ENCODE peak calls at places on chromosome 6, in five cellular contexts. U is HL-60, X is uterus, V is small intestine, M is mammary epithelial cell. K is an unnamed sample.

GRCh38 chr6:158311193-158311592 is 1.1 kb upstream of the TULP4 start:
- DNase-seq in U (no peak), X (no peak), V (no peak), M (no peak), K (no peak)

GRCh38 chr6:75612921-75613534 is 11.3 kb downstream of the SENP6 start:
- DNase-seq in U (no peak), X (no peak), V (peak), M (no peak), K (no peak)

GRCh38 chr6:157550114-157550989 is 169.4 kb downstream of the ZDHHC14 start:
- DNase-seq in U (no peak), X (no peak), V (peak), M (no peak), K (no peak)

GRCh38 chr6:53492860-53493634 is 51.9 kb downstream of the GCLC start:
- DNase-seq in U (peak), X (no peak), V (peak), M (peak), K (peak)

GRCh38 chr6:20279051-20279450 is 66.8 kb upstream of the MBOAT1 start:
- DNase-seq in U (no peak), X (no peak), V (no peak), M (no peak), K (no peak)

GRCh38 chr6:149012040-149012545 is 265.3 kb downstream of the UST start:
- DNase-seq in U (no peak), X (no peak), V (no peak), M (peak), K (no peak)

GRCh38 chr6:74603676-74604075 is 602.2 kb downstream of the COL12A1 start:
- DNase-seq in U (no peak), X (no peak), V (no peak), M (no peak), K (no peak)

GRCh38 chr6:26026833-26027490 is 60.3 kb upstream of the HFE start:
- DNase-seq in U (peak), X (peak), V (peak), M (peak), K (peak)

GRCh38 chr6:168025831-168026325 is 28.4 kb downstream of the KIF25 start:
- DNase-seq in U (no peak), X (no peak), V (no peak), M (no peak), K (no peak)

GRCh38 chr6:120938876-120939231 is 395.4 kb downstream of the TBC1D32 start:
- DNase-seq in U (no peak), X (no peak), V (no peak), M (no peak), K (peak)

GRCh38 chr6:157555795-157556645 is 175.0 kb downstream of the ZDHHC14 start:
- DNase-seq in U (no peak), X (no peak), V (no peak), M (no peak), K (no peak)

GRCh38 chr6:72811971-72812421 is 190.1 kb downstream of the KCNQ5 start:
- DNase-seq in U (no peak), X (no peak), V (no peak), M (peak), K (no peak)

GRCh38 chr6:134551245-134551960 is 233.5 kb upstream of the SGK1 start:
- DNase-seq in U (no peak), X (no peak), V (no peak), M (peak), K (no peak)

GRCh38 chr6:33958208-33958862 is 154.5 kb upstream of the MLN start:
- DNase-seq in U (no peak), X (no peak), V (no peak), M (no peak), K (peak)

GRCh38 chr6:2733324-2733723 is 17.4 kb downstream of the MYLK4 start:
- DNase-seq in U (peak), X (no peak), V (peak), M (no peak), K (peak)

GRCh38 chr6:116564921-116565872 is 6.1 kb upstream of the RWDD1 start:
- DNase-seq in U (no peak), X (no peak), V (no peak), M (no peak), K (no peak)

GRCh38 chr6:3663811-3664210 is 87.7 kb downstream of the PXDC1 start:
- DNase-seq in U (no peak), X (no peak), V (no peak), M (no peak), K (no peak)

GRCh38 chr6:11632795-11633511 is 95.4 kb downstream of the TMEM170B start:
- DNase-seq in U (no peak), X (no peak), V (no peak), M (peak), K (no peak)

GRCh38 chr6:135520781-135521180 is 23.2 kb upstream of the AHI1 start:
- DNase-seq in U (no peak), X (no peak), V (no peak), M (no peak), K (no peak)

GRCh38 chr6:8953310-8953709 is 518.0 kb upstream of the SLC35B3 start:
- DNase-seq in U (no peak), X (no peak), V (no peak), M (no peak), K (no peak)

GRCh38 chr6:170522565-170523183 is 30.4 kb downstream of the PSMB1 start:
- DNase-seq in U (no peak), X (no peak), V (no peak), M (no peak), K (peak)

GRCh38 chr6:154638369-154638768 is 94.8 kb upstream of the SCAF8 start:
- DNase-seq in U (no peak), X (no peak), V (no peak), M (peak), K (peak)

GRCh38 chr6:31652925-31653724 is 664 bp upstream of the BAG6 start:
- DNase-seq in U (peak), X (no peak), V (peak), M (no peak), K (peak)

GRCh38 chr6:22062807-22063408 is 233.9 kb downstream of the PRL start:
- DNase-seq in U (no peak), X (no peak), V (no peak), M (no peak), K (no peak)

GRCh38 chr6:12008366-12009179 is 3.5 kb upstream of the HIVEP1 start:
- DNase-seq in U (peak), X (peak), V (peak), M (peak), K (peak)

GRCh38 chr6:12911387-12911960 is 194.9 kb downstream of the PHACTR1 start:
- DNase-seq in U (peak), X (no peak), V (peak), M (peak), K (peak)

GRCh38 chr6:41027251-41027650 is 11.8 kb downstream of the UNC5CL start:
- DNase-seq in U (no peak), X (no peak), V (no peak), M (no peak), K (no peak)

GRCh38 chr6:85390105-85390728 is 59.7 kb upstream of the NT5E start:
- DNase-seq in U (no peak), X (no peak), V (peak), M (no peak), K (no peak)
- H3K4me3 ChIP-seq in U (no peak), X (no peak), V (peak), M (no peak), K (no peak)

DNA sequence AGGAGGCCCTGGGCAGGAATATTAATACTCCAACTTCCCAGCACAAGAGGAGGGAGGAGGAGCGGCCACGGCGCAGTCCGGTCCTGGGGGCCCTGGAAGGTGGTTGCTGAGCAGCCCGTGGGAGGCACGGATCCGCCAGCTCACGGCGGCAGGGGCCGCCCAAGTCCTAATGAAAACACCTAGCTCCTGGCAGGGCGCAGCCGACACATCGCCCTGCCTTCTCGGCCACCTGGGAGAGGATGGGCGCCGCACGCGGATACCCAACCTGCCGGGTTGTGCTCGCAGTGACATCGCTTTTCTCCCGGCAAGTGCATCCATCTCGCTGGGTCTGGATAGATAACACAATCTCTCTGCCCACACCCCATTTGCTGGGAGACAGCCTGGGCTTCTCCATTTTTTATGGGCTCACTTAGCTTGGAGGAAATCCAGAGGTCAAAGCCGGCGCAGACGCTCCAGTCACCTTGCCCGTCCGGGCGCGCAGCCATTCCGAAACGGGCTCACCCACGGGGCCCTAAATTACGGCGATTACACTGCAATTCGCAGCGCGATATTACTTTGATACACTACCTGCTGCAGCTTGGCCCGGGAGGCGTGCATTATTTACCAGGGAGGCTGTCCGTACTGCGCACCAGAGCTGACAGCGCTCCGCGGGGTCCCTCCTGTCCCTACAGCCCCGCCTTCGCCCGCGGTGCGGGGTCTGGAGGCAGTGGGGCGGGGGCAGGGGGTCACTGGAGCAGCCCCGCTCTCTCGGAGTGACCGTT is 36.2 kb upstream of the CCDC167 start:
- DNase-seq in U (no peak), X (no peak), V (no peak), M (peak), K (peak)
- H3K4me3 ChIP-seq in U (no peak), X (no peak), V (no peak), M (peak), K (peak)

GRCh38 chr6:89952361-89952680 is 58.1 kb downstream of the GJA10 start:
- DNase-seq in U (no peak), X (no peak), V (no peak), M (no peak), K (no peak)
- H3K4me3 ChIP-seq in U (no peak), X (no peak), V (no peak), M (no peak), K (no peak)

DNA sequence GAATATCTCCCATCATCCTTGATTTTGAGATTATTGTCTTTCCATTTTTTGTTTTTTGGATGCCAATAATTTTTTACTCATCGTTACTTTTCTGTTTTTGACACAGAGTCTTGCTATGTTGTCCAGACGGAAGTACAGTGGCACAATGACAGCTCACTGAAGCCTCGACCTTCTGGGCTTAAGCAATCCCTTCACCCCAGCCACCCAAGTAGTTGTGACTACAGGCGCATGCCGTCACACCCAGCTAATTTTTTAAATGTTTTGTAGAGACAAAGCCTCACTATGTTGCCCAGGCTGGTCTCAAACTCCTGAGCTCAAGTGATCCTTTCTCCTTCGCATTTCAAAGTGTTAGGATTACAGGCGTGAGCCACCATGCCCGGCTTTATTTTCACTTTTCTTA is 602.4 kb upstream of the AGPAT4 start:
- DNase-seq in U (no peak), X (no peak), V (no peak), M (no peak), K (no peak)
- H3K4me3 ChIP-seq in U (no peak), X (no peak), V (no peak), M (no peak), K (no peak)

DNA sequence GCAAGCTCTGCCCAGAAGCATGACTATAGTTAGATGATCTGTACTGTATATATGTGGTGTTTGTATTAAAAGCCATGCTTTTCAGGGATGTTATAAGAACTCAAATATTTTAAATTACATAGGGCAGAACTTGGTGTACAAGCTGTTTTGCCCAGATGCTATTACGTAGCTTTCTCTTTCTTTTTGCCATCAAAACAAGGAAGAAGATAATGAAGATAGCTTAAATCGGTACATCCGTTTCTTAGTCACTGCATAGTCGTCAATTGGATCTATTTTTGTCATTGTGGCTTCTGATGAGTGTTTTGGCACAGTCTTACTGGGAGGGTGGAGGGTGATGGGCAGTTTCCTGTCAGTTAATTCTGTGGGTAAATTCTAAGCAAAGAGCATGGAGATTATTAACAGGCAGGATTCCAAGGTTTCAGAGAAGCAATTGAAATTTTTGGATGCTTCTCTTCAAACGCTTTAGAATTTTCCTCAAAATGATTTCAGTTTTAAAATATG is 649.1 kb upstream of the GJE1 start:
- DNase-seq in U (peak), X (no peak), V (peak), M (peak), K (peak)
- H3K4me3 ChIP-seq in U (peak), X (peak), V (no peak), M (no peak), K (peak)

K was measured in Karpas-422.